ENCODE peak calls at places on chromosomes 3 and 15, in eight cellular contexts. S, W, X, C, F, J, K and N are unnamed samples.
A peak's percentile ranks its signal among the peaks of the same experiment; 100 is the strongest.

GRCh38 chr15:76147906-76148553 is 88.2 kb downstream of the TMEM266 start:
- DNase-seq in S (peak; percentile 70), W (peak; percentile 28), X (no peak), C (peak; percentile 96), F (peak; percentile 73), J (peak; percentile 67), K (peak; percentile 56), N (peak; percentile 26)

GRCh38 chr3:50290116-50290745 is 2.0 kb downstream of the IFRD2 start:
- DNase-seq in S (no peak), W (no peak), X (no peak), C (no peak), F (no peak), J (peak; percentile 70), K (no peak), N (no peak)

GRCh38 chr15:73322665-73323373 is 45.9 kb downstream of the HCN4 start:
- DNase-seq in S (no peak), W (no peak), X (no peak), C (no peak), F (no peak), J (no peak), K (no peak), N (no peak)

GRCh38 chr15:69225355-69226027 is 65.1 kb downstream of the GLCE start:
- DNase-seq in S (peak; percentile 18), W (peak; percentile 62), X (no peak), C (peak; percentile 14), F (no peak), J (no peak), K (no peak), N (no peak)

GRCh38 chr3:140219923-140220452 is 285.0 kb downstream of the CLSTN2 start:
- DNase-seq in S (no peak), W (no peak), X (no peak), C (no peak), F (no peak), J (no peak), K (no peak), N (no peak)

GRCh38 chr3:111032677-111033076 is 38.9 kb upstream of the NECTIN3 start:
- DNase-seq in S (no peak), W (no peak), X (no peak), C (no peak), F (no peak), J (no peak), K (no peak), N (no peak)

GRCh38 chr3:24199775-24200247 is 254.7 kb downstream of the NR1D2 start:
- DNase-seq in S (no peak), W (no peak), X (no peak), C (no peak), F (no peak), J (no peak), K (no peak), N (no peak)

GRCh38 chr3:51389423-51390183 is 1.5 kb upstream of the RBM15B start:
- DNase-seq in S (peak; percentile 68), W (peak; percentile 53), X (peak; percentile 40), C (peak; percentile 64), F (no peak), J (peak; percentile 72), K (no peak), N (peak; percentile 53)

GRCh38 chr15:82764740-82765139 is 41.1 kb downstream of the FSD2 start:
- DNase-seq in S (no peak), W (no peak), X (no peak), C (no peak), F (no peak), J (no peak), K (no peak), N (no peak)

GRCh38 chr15:43966646-43967045 is 139.8 kb downstream of the WDR76 start:
- DNase-seq in S (no peak), W (no peak), X (no peak), C (no peak), F (no peak), J (no peak), K (no peak), N (no peak)

GRCh38 chr3:17195192-17195611 is 310.4 kb downstream of the PLCL2 start:
- DNase-seq in S (no peak), W (no peak), X (no peak), C (no peak), F (no peak), J (no peak), K (no peak), N (peak; percentile 29)

GRCh38 chr15:99295840-99296239 is 44.6 kb downstream of the LRRC28 start:
- DNase-seq in S (no peak), W (no peak), X (no peak), C (no peak), F (no peak), J (no peak), K (no peak), N (no peak)

GRCh38 chr3:52471371-52472238 is 16.2 kb downstream of the NISCH start:
- DNase-seq in S (peak; percentile 78), W (peak; percentile 74), X (peak; percentile 67), C (peak; percentile 57), F (no peak), J (peak; percentile 94), K (no peak), N (no peak)

GRCh38 chr3:188881954-188882641 is 289.7 kb upstream of the TPRG1 start:
- DNase-seq in S (no peak), W (peak; percentile 70), X (no peak), C (peak; percentile 10), F (no peak), J (no peak), K (no peak), N (no peak)

GRCh38 chr3:126621171-126621570 is 33.8 kb downstream of the TXNRD3 start:
- DNase-seq in S (peak; percentile 56), W (no peak), X (no peak), C (no peak), F (no peak), J (no peak), K (no peak), N (no peak)

GRCh38 chr3:150765949-150766720 is 3.2 kb upstream of the SIAH2 start:
- DNase-seq in S (no peak), W (no peak), X (no peak), C (no peak), F (no peak), J (no peak), K (no peak), N (no peak)

GRCh38 chr15:57355259-57355658 is 21.0 kb upstream of the CGNL1 start:
- DNase-seq in S (no peak), W (no peak), X (no peak), C (no peak), F (no peak), J (no peak), K (no peak), N (no peak)

GRCh38 chr3:72065236-72065635 is 280.3 kb upstream of the PROK2 start:
- DNase-seq in S (no peak), W (no peak), X (no peak), C (no peak), F (no peak), J (no peak), K (no peak), N (no peak)

GRCh38 chr3:34067442-34068130 is 269.2 kb downstream of the PDCD6IP start:
- DNase-seq in S (no peak), W (no peak), X (no peak), C (no peak), F (no peak), J (no peak), K (no peak), N (no peak)

GRCh38 chr3:195258449-195259145 is 12.4 kb downstream of the XXYLT1 start:
- DNase-seq in S (no peak), W (peak; percentile 45), X (no peak), C (no peak), F (peak; percentile 53), J (peak; percentile 38), K (no peak), N (no peak)
- H3K4me3 ChIP-seq in S (no peak overlapping the region), W (no peak overlapping the region), X (no peak overlapping the region), C (no peak overlapping the region), F (no peak overlapping the region), J (no peak overlapping the region), K (no peak overlapping the region), N (no peak overlapping the region)

GRCh38 chr3:46109635-46110005 is 82.3 kb upstream of the XCR1 start:
- DNase-seq in S (no peak), W (no peak), X (no peak), C (no peak), F (no peak), J (no peak), K (no peak), N (no peak)
- H3K27ac ChIP-seq in S (no peak overlapping the region), W (no peak overlapping the region), X (no peak overlapping the region), C (no peak overlapping the region), F (no peak overlapping the region), J (no peak overlapping the region), K (no peak overlapping the region), N (peak overlapping the region; percentile 29)

DNA sequence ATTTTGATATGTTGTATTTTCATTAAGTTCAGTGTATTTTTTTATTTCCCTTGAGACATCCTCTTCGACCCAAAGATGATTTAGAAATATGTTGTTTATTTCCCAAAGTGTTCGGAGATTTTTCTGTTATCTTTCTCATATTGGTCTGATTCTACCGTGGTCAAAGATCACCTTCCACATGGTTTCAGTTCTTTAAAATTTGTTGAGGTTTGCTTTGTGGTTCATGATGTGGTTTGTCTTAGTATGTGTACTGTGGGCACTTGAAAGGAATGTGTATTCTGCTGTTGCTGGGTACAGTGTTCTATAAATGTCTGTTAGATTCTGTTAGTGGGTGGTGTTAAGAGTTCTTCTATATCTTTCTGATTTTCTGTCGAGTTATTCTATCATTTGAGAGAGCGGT is 103.4 kb upstream of the FHIT start:
- DNase-seq in S (no peak), W (no peak), X (no peak), C (no peak), F (no peak), J (no peak), K (no peak), N (no peak)
- H3K4me1 ChIP-seq in S (peaks cover 14% of the 10 kb centered on the region), W (no peaks in the 10 kb centered on the region), X (no peaks in the 10 kb centered on the region), C (no peaks in the 10 kb centered on the region), F (no peaks in the 10 kb centered on the region), J (no peaks in the 10 kb centered on the region), K (no peaks in the 10 kb centered on the region), N (no peaks in the 10 kb centered on the region)

GRCh38 chr3:45472795-45473194 is 84.4 kb downstream of the LARS2 start:
- DNase-seq in S (no peak), W (no peak), X (no peak), C (no peak), F (no peak), J (no peak), K (no peak), N (no peak)

GRCh38 chr3:45473841-45474240 is 85.5 kb downstream of the LARS2 start:
- DNase-seq in S (no peak), W (no peak), X (no peak), C (no peak), F (no peak), J (no peak), K (no peak), N (no peak)

GRCh38 chr3:45477838-45478237 is 89.5 kb downstream of the LARS2 start:
- DNase-seq in S (no peak), W (no peak), X (no peak), C (no peak), F (no peak), J (no peak), K (no peak), N (no peak)

GRCh38 chr3:45477026-45477725 is 88.8 kb downstream of the LARS2 start:
- DNase-seq in S (no peak), W (no peak), X (no peak), C (no peak), F (no peak), J (no peak), K (no peak), N (no peak)

DNA sequence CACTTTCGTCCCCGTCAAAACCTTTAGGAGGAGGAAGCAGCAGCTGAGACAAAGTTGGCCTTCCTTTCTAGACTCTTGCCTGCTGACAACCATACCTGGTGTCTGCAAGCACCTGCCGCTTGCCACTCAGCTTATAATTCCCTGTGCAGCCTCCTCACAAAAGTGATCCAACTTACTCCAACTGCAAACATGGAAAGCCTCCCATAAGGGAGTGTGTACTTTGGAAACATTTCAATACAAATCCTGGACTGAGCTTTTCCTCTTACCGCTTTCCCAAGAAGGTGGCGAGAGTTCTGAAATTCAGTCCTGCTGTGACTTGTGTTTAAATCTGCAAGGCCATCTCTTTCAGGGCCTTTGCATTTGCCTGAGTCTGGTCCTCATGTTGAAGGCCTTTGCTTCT is 86.8 kb downstream of the LARS2 start:
- DNase-seq in S (no peak), W (no peak), X (no peak), C (no peak), F (no peak), J (no peak), K (no peak), N (no peak)
- H3K4me3 ChIP-seq in S (no peak overlapping the region), W (no peak overlapping the region), X (no peak overlapping the region), C (no peak overlapping the region), F (no peak overlapping the region), J (no peak overlapping the region), K (no peak overlapping the region), N (no peak overlapping the region)